ENCODE peak calls at places on chromosomes 6 and 20, in seven cellular contexts. T is psoas muscle, C is upper lobe of left lung, N is heart right ventricle, Z is uterus, K is A673, R is lower lobe of right lung. Y is an unnamed sample.

GRCh38 chr6:119856136-119856535 is 506.6 kb upstream of the MAN1A1 start:
- DNase-seq in T (no peak), C (no peak), N (no peak), Z (no peak), K (peak; percentile 1), R (no peak), Y (no peak)

GRCh38 chr6:122754191-122754731 is 25.3 kb upstream of the FABP7 start:
- DNase-seq in T (no peak), C (no peak), N (no peak), Z (no peak), K (no peak), R (no peak), Y (no peak)

GRCh38 chr6:15879372-15880261 is 216.8 kb upstream of the DTNBP1 start:
- DNase-seq in T (peak; percentile 71), C (peak; percentile 17), N (peak; percentile 81), Z (peak; percentile 44), K (peak; percentile 83), R (peak; percentile 62), Y (peak; percentile 53)

GRCh38 chr6:83853178-83853967 is at the start of gene RIPPLY2:
- DNase-seq in T (no peak), C (peak; percentile 84), N (peak; percentile 18), Z (no peak), K (peak; percentile 74), R (peak; percentile 39), Y (no peak)

GRCh38 chr20:58692579-58693225 is at the start of gene NPEPL1:
- DNase-seq in T (peak; percentile 84), C (peak; percentile 96), N (peak; percentile 79), Z (peak; percentile 60), K (peak; percentile 71), R (peak; percentile 85), Y (peak; percentile 65)

GRCh38 chr6:110067837-110068591 is 89.9 kb downstream of the GPR6 start:
- DNase-seq in T (no peak), C (no peak), N (no peak), Z (no peak), K (no peak), R (no peak), Y (no peak)

GRCh38 chr6:90411292-90411781 is 114.7 kb upstream of the BACH2 start:
- DNase-seq in T (no peak), C (no peak), N (no peak), Z (no peak), K (no peak), R (no peak), Y (peak; percentile 45)

GRCh38 chr20:58147628-58148370 is 80.7 kb downstream of the ANKRD60 start:
- DNase-seq in T (no peak), C (no peak), N (no peak), Z (no peak), K (no peak), R (no peak), Y (no peak)

GRCh38 chr6:91152824-91153223 is 566.0 kb upstream of the MAP3K7 start:
- DNase-seq in T (no peak), C (no peak), N (no peak), Z (no peak), K (no peak), R (no peak), Y (no peak)

GRCh38 chr6:31762356-31762755 is at the start of gene SAPCD1:
- DNase-seq in T (no peak), C (no peak), N (no peak), Z (no peak), K (no peak), R (no peak), Y (no peak)

GRCh38 chr6:63447134-63447533 is 125.1 kb upstream of the LOC128125822 start:
- DNase-seq in T (no peak), C (no peak), N (no peak), Z (no peak), K (no peak), R (no peak), Y (no peak)

GRCh38 chr6:66717786-66718185 is 1010.8 kb upstream of the EYS start:
- DNase-seq in T (no peak), C (no peak), N (no peak), Z (no peak), K (no peak), R (no peak), Y (no peak)

GRCh38 chr20:16441526-16442164 is 131.6 kb downstream of the KIF16B start:
- DNase-seq in T (no peak), C (no peak), N (no peak), Z (no peak), K (no peak), R (no peak), Y (no peak)

GRCh38 chr6:139349464-139350020 is 24.9 kb downstream of the CITED2 start:
- DNase-seq in T (no peak), C (no peak), N (no peak), Z (no peak), K (no peak), R (no peak), Y (no peak)

GRCh38 chr20:50312682-50313187 is 122.1 kb downstream of the CEBPB start:
- DNase-seq in T (peak; percentile 79), C (no peak), N (peak; percentile 71), Z (peak; percentile 81), K (no peak), R (peak; percentile 84), Y (no peak)

GRCh38 chr20:56722042-56722441 is 92.9 kb downstream of the TFAP2C start:
- DNase-seq in T (peak; percentile 17), C (no peak), N (no peak), Z (no peak), K (no peak), R (no peak), Y (no peak)

GRCh38 chr6:117265425-117266266 is at the start of gene VGLL2:
- DNase-seq in T (peak; percentile 79), C (peak; percentile 87), N (peak; percentile 37), Z (no peak), K (peak; percentile 61), R (peak; percentile 54), Y (no peak)

GRCh38 chr20:32611286-32611685 is 26.2 kb upstream of the NOL4L start:
- DNase-seq in T (no peak), C (no peak), N (no peak), Z (no peak), K (no peak), R (no peak), Y (no peak)

GRCh38 chr6:101077344-101077743 is 196.2 kb upstream of the ASCC3 start:
- DNase-seq in T (no peak), C (no peak), N (no peak), Z (no peak), K (no peak), R (no peak), Y (no peak)

GRCh38 chr6:88499436-88499835 is 333.3 kb upstream of the CNR1 start:
- DNase-seq in T (no peak), C (no peak), N (no peak), Z (no peak), K (no peak), R (no peak), Y (no peak)

DNA sequence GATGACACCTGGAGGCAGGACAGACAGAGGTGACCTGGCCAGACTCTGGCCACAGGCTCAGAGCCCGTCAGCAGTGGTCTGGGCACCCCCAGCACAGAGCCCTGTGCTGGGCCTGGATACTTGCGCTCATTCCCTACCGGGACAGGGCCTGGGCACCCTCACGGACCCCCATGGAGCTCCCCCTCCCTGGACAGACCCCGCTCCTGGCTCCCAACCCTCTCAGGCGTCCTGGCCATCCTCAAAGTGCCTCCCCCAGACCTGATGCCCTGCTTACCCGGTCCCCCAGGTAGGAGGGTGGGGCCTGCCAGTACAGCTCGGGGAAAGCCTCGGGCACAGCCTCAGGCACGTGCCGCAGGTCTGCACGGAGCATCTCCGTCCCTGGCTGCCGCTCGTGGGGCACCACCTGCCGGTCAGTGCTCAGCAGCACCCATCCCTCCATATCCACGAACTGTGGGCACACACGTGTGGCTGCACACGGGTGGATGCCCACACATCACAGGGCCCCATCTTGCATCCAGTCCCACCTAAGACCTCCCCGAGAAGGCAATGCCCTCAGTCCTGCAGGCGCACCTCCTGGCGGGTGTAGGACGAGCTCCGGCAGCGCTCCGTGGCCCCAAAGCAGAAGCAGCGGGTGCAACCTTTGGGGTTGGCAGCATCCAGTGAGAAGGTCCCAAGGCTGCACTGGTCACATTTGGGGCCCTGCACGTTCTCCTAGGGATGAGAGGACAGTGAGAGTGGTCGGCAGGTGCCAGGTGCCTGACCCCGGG is 24.3 kb downstream of the ADRM1 start:
- DNase-seq in T (peak; percentile 9), C (peak; percentile 76), N (no peak), Z (no peak), K (no peak), R (no peak), Y (no peak)
- H3K36me3 ChIP-seq in T (peaks cover 82% of the 10 kb centered on the region), C (peaks cover 34% of the 10 kb centered on the region), N (peaks cover 10% of the 10 kb centered on the region), Z (no peaks in the 10 kb centered on the region), K (no peaks in the 10 kb centered on the region), R (peaks cover 90% of the 10 kb centered on the region), Y (no peaks in the 10 kb centered on the region)

DNA sequence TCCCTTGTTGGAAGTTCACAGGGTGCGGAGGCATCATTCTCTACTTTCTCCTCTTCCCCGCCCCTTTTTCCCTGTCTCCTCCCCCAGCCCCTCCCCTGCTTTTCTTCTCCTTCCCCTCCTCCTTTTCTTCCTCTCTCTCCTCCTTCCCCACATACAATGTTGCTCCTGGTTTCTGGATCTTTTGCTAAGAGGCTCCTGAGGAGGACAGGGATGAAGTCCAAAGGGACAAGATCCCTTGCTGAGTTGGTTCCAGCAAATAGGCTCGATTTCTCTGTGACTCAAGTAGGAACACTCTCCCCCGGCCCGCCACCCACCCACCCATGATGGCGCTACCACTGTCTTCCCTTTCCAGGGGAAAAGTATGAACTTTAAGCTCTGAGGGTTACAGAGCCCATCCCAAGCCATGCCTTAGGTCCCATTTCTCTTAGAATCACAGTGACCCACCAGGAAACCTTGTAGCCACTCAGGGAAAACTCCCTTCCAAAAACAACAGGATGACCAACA is 851 bp upstream of the TFEB start:
- DNase-seq in T (no peak), C (no peak), N (no peak), Z (no peak), K (peak; percentile 22), R (peak; percentile 31), Y (no peak)
- H3K4me3 ChIP-seq in T (no peak overlapping the region), C (peak overlapping the region; percentile 89), N (no peak overlapping the region), Z (no peak overlapping the region), K (peak overlapping the region; percentile 74), R (peak overlapping the region; percentile 88), Y (no peak overlapping the region)

DNA sequence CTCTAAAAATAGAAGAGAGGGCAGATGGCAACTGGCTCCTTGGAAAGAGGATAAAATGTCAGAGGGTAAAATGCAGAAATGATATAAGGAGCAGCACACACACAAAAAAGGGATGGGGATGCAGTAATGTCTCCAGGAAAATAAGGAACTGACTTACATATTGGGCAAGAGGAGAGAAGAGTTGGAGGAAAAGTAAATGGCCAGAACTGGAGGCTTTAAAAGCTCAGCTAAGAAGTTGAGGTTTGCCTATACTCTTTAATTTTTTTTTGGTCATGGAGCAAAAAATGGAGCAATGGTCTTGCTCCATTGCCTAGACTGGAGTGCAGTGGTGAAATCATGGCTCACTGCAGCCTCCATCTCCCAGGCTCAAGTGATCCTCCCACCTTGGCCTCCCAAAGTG is 93.6 kb downstream of the SULF2 start:
- DNase-seq in T (no peak), C (no peak), N (no peak), Z (no peak), K (no peak), R (no peak), Y (no peak)
- H3K36me3 ChIP-seq in T (peaks cover 3% of the 10 kb centered on the region), C (no peaks in the 10 kb centered on the region), N (no peaks in the 10 kb centered on the region), Z (no peaks in the 10 kb centered on the region), K (no peaks in the 10 kb centered on the region), R (peaks cover 18% of the 10 kb centered on the region), Y (no peaks in the 10 kb centered on the region)

DNA sequence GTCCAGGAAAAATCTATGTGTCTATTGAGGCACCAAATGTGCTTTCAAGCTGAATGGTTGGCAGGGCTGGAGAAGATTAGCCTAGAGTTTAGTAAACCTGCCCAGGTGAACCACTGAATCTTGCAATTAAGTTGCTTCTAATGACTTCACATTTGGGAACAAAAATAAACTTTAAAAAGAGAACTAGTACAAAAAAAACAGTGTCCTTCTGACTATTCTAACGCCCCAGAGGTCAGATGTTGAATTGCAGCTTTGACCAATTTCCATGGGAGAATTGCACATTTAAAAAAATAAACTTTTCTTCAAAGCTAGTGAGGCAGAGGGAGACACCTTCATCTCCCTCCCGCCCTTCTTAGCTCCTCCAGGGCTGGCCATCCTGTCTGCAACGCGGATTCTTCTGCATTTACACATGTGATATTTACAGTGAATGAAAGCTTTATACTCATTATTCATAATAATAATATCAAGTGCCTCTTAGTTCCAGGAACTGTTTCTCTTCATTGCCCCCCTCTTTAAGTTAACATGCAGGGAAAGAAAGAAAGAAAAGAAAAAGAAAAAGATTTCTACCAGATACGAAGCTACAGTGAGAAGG is 270.2 kb downstream of the SMOC2 start:
- DNase-seq in T (no peak), C (no peak), N (no peak), Z (no peak), K (no peak), R (no peak), Y (no peak)
- H3K4me3 ChIP-seq in T (no peak overlapping the region), C (no peak overlapping the region), N (no peak overlapping the region), Z (no peak overlapping the region), K (no peak overlapping the region), R (no peak overlapping the region), Y (no peak overlapping the region)

Y was measured in CD8-positive, alpha-beta T cell.